ENCODE peak calls at places on chromosomes 1 and 21, in seven cellular contexts. One of them, this sample, is unnamed.

GRCh38 chr1:204819495-204819894 is 51.2 kb upstream of the NFASC start:
- DNase-seq in nephron progenitor cell: no peak
- DNase-seq in AG09309: no peak
- DNase-seq in neural crest cell: no peak
- DNase-seq in progenitor cell of endocrine pancreas: no peak
- DNase-seq in neural progenitor cell: no peak
- DNase-seq in body of pancreas: no peak
- DNase-seq in this sample: no peak

GRCh38 chr1:107274227-107274626 is 133.4 kb downstream of the NTNG1 start:
- DNase-seq in AG09309: no peak
- DNase-seq in neural crest cell: no peak
- DNase-seq in body of pancreas: no peak
- DNase-seq in neural progenitor cell: no peak
- DNase-seq in nephron progenitor cell: no peak
- DNase-seq in progenitor cell of endocrine pancreas: no peak
- DNase-seq in this sample: no peak

GRCh38 chr21:15018382-15018781 is 46.4 kb downstream of the NRIP1 start:
- DNase-seq in AG09309: no peak
- DNase-seq in neural progenitor cell: no peak
- DNase-seq in progenitor cell of endocrine pancreas: no peak
- DNase-seq in body of pancreas: no peak
- DNase-seq in neural crest cell: no peak
- DNase-seq in nephron progenitor cell: no peak
- DNase-seq in this sample: no peak

GRCh38 chr1:67941746-67942145 is 108.5 kb upstream of the GNG12 start:
- DNase-seq in nephron progenitor cell: no peak
- DNase-seq in neural crest cell: no peak
- DNase-seq in body of pancreas: no peak
- DNase-seq in AG09309: no peak
- DNase-seq in neural progenitor cell: no peak
- DNase-seq in progenitor cell of endocrine pancreas: no peak
- DNase-seq in this sample: no peak

GRCh38 chr1:220255204-220255603 is 17.0 kb downstream of the RAB3GAP2 start:
- DNase-seq in AG09309: no peak
- DNase-seq in neural crest cell: no peak
- DNase-seq in body of pancreas: no peak
- DNase-seq in progenitor cell of endocrine pancreas: no peak
- DNase-seq in nephron progenitor cell: no peak
- DNase-seq in neural progenitor cell: no peak
- DNase-seq in this sample: no peak

GRCh38 chr1:233523047-233523446 is 90.9 kb upstream of the KCNK1 start:
- DNase-seq in AG09309: no peak
- DNase-seq in body of pancreas: no peak
- DNase-seq in nephron progenitor cell: no peak
- DNase-seq in neural progenitor cell: peak; percentile 64
- DNase-seq in progenitor cell of endocrine pancreas: no peak
- DNase-seq in neural crest cell: no peak
- DNase-seq in this sample: no peak

GRCh38 chr1:64881281-64881680 is 85.1 kb downstream of the JAK1 start:
- DNase-seq in nephron progenitor cell: no peak
- DNase-seq in progenitor cell of endocrine pancreas: no peak
- DNase-seq in body of pancreas: no peak
- DNase-seq in neural crest cell: no peak
- DNase-seq in neural progenitor cell: no peak
- DNase-seq in AG09309: peak; percentile 13
- DNase-seq in this sample: no peak

GRCh38 chr21:41374867-41375533 is 13.2 kb downstream of the MX2 start:
- DNase-seq in nephron progenitor cell: no peak
- DNase-seq in neural crest cell: no peak
- DNase-seq in progenitor cell of endocrine pancreas: no peak
- DNase-seq in neural progenitor cell: no peak
- DNase-seq in AG09309: no peak
- DNase-seq in body of pancreas: no peak
- DNase-seq in this sample: no peak

GRCh38 chr1:228979774-228980173 is 244.5 kb downstream of the RHOU start:
- DNase-seq in neural progenitor cell: no peak
- DNase-seq in body of pancreas: no peak
- DNase-seq in AG09309: no peak
- DNase-seq in progenitor cell of endocrine pancreas: no peak
- DNase-seq in nephron progenitor cell: no peak
- DNase-seq in neural crest cell: no peak
- DNase-seq in this sample: no peak

GRCh38 chr1:226064168-226064815 is 1.8 kb downstream of the H3-3A start:
- DNase-seq in neural crest cell: no peak
- DNase-seq in nephron progenitor cell: no peak
- DNase-seq in progenitor cell of endocrine pancreas: no peak
- DNase-seq in neural progenitor cell: no peak
- DNase-seq in AG09309: no peak
- DNase-seq in body of pancreas: peak; percentile 41
- DNase-seq in this sample: no peak

GRCh38 chr1:25530348-25531081 is 12.9 kb upstream of the LDLRAP1 start:
- DNase-seq in neural crest cell: no peak
- DNase-seq in progenitor cell of endocrine pancreas: no peak
- DNase-seq in body of pancreas: no peak
- DNase-seq in neural progenitor cell: no peak
- DNase-seq in nephron progenitor cell: no peak
- DNase-seq in AG09309: no peak
- DNase-seq in this sample: peak; percentile 51

GRCh38 chr1:54792686-54793282 is 8.3 kb downstream of the TTC22 start:
- DNase-seq in body of pancreas: no peak
- DNase-seq in progenitor cell of endocrine pancreas: no peak
- DNase-seq in AG09309: no peak
- DNase-seq in nephron progenitor cell: peak; percentile 60
- DNase-seq in neural progenitor cell: no peak
- DNase-seq in neural crest cell: no peak
- DNase-seq in this sample: no peak

GRCh38 chr1:206732508-206732907 is 38.1 kb upstream of the IL19 start:
- DNase-seq in progenitor cell of endocrine pancreas: no peak
- DNase-seq in neural crest cell: no peak
- DNase-seq in neural progenitor cell: no peak
- DNase-seq in nephron progenitor cell: no peak
- DNase-seq in AG09309: no peak
- DNase-seq in body of pancreas: no peak
- DNase-seq in this sample: no peak

DNA sequence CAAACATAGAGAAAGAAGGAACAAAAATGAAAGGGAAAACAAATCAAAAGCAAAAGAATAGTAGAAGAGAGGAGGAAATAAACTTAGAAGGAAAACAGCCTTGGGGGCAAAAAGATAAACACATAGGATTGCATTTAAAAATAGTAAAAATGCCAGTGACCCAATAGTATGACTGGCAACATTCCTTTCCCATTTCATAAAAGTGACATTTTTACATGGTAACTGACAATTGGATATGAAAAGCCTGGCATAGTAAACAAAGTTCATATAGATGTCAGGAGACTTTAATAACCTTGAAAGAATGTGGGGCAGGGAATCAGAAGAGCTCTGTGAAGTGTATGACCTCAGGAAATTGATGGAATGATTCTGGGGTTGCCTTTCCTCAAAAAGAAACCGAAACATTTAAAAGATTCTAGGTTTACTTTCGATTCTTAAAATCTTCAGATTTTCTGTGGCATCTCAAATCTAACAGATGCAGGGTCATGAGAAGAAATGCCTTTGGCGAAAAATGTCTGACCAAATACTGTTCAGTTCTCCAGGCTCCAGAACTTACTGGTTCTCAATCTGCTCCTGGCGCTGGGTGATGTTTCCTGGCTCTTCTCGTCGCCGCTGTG is 33.7 kb downstream of the SPTA1 start:
- DNase-seq in neural crest cell: no peak
- DNase-seq in neural progenitor cell: no peak
- DNase-seq in AG09309: no peak
- DNase-seq in nephron progenitor cell: no peak
- DNase-seq in progenitor cell of endocrine pancreas: no peak
- DNase-seq in body of pancreas: no peak
- DNase-seq in this sample: no peak
- TF ChIP-seq CTCF in neural crest cell: no peak
- TF ChIP-seq CTCF in neural progenitor cell: no peak
- TF ChIP-seq CTCF in AG09309: no peak
- TF ChIP-seq CTCF in nephron progenitor cell: no peak
- TF ChIP-seq CTCF in progenitor cell of endocrine pancreas: no peak
- TF ChIP-seq CTCF in body of pancreas: no peak
- TF ChIP-seq CTCF in this sample: no peak

DNA sequence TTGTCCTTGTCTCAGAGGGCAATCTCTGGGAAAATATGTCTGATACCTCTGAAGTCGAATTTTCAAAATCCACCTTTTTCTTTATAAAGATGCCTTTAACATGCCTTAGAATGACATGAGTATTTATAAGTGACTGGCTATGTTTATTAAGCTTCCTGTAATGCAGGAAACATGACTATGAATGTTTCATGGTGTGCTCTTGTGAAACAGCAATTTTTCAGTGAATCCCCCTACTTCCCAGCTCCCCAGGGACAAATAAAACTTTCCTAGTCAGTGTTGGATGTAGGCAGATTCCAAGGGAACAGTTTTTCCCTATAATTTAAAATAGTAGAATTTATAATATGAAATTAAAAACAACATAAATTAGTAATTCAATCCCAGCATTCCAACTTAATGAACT is 437.0 kb downstream of the LMO4 start:
- DNase-seq in neural progenitor cell: no peak
- DNase-seq in nephron progenitor cell: no peak
- DNase-seq in neural crest cell: no peak
- DNase-seq in body of pancreas: no peak
- DNase-seq in progenitor cell of endocrine pancreas: no peak
- DNase-seq in AG09309: peak; percentile 52
- DNase-seq in this sample: no peak
- TF ChIP-seq CTCF in neural progenitor cell: no peak
- TF ChIP-seq CTCF in nephron progenitor cell: no peak
- TF ChIP-seq CTCF in neural crest cell: no peak
- TF ChIP-seq CTCF in body of pancreas: no peak
- TF ChIP-seq CTCF in progenitor cell of endocrine pancreas: no peak
- TF ChIP-seq CTCF in AG09309: no peak
- TF ChIP-seq CTCF in this sample: no peak

GRCh38 chr1:21497466-21498061 is 11.7 kb upstream of the ALPL start:
- DNase-seq in AG09309: no peak
- DNase-seq in neural progenitor cell: peak; percentile 72
- DNase-seq in progenitor cell of endocrine pancreas: no peak
- DNase-seq in nephron progenitor cell: peak; percentile 63
- DNase-seq in body of pancreas: no peak
- DNase-seq in neural crest cell: no peak
- DNase-seq in this sample: no peak
- TF ChIP-seq CTCF in AG09309: no peak
- TF ChIP-seq CTCF in neural progenitor cell: peak; percentile 39
- TF ChIP-seq CTCF in progenitor cell of endocrine pancreas: no peak
- TF ChIP-seq CTCF in nephron progenitor cell: peak; percentile 28
- TF ChIP-seq CTCF in body of pancreas: no peak
- TF ChIP-seq CTCF in neural crest cell: no peak
- TF ChIP-seq CTCF in this sample: peak; percentile 25

GRCh38 chr1:18949689-18950414 is 6.6 kb downstream of the IFFO2 start:
- DNase-seq in progenitor cell of endocrine pancreas: no peak
- DNase-seq in body of pancreas: no peak
- DNase-seq in nephron progenitor cell: peak; percentile 49
- DNase-seq in neural progenitor cell: peak; percentile 77
- DNase-seq in neural crest cell: peak; percentile 27
- DNase-seq in AG09309: no peak
- DNase-seq in this sample: no peak
- TF ChIP-seq CTCF in progenitor cell of endocrine pancreas: peak; percentile 19
- TF ChIP-seq CTCF in body of pancreas: no peak
- TF ChIP-seq CTCF in nephron progenitor cell: no peak
- TF ChIP-seq CTCF in neural progenitor cell: peak; percentile 41
- TF ChIP-seq CTCF in neural crest cell: no peak
- TF ChIP-seq CTCF in AG09309: peak; percentile 27
- TF ChIP-seq CTCF in this sample: peak; percentile 67

GRCh38 chr1:70143052-70143659 is 62.2 kb downstream of the LRRC40 start:
- DNase-seq in AG09309: peak; percentile 28
- DNase-seq in nephron progenitor cell: no peak
- DNase-seq in neural crest cell: no peak
- DNase-seq in body of pancreas: no peak
- DNase-seq in progenitor cell of endocrine pancreas: no peak
- DNase-seq in neural progenitor cell: no peak
- DNase-seq in this sample: no peak
- TF ChIP-seq CTCF in AG09309: peak; percentile 59
- TF ChIP-seq CTCF in nephron progenitor cell: no peak
- TF ChIP-seq CTCF in neural crest cell: no peak
- TF ChIP-seq CTCF in body of pancreas: no peak
- TF ChIP-seq CTCF in progenitor cell of endocrine pancreas: peak; percentile 40
- TF ChIP-seq CTCF in neural progenitor cell: peak; percentile 25
- TF ChIP-seq CTCF in this sample: peak; percentile 73

DNA sequence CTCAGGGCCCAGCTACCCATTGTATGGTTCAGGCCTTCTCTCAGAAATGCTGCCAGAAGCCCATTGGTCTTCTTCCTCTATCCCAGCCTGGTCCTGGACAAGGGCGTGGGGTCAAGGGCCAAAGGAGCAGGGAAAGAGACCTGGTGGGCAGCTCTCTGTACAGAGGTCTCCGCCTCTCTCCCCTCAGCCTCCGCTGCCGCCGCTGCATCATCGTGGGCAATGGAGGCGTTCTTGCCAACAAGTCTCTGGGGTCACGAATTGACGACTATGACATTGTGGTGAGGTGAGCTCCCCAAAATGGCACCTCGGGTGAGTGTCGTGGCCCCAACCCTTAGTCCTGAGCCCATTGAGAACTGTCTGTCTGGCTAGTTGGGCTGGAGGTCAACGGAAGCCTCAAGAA is 34.6 kb upstream of the ARTN start:
- DNase-seq in progenitor cell of endocrine pancreas: no peak
- DNase-seq in nephron progenitor cell: no peak
- DNase-seq in neural crest cell: no peak
- DNase-seq in AG09309: no peak
- DNase-seq in body of pancreas: no peak
- DNase-seq in neural progenitor cell: no peak
- DNase-seq in this sample: no peak
- TF ChIP-seq CTCF in progenitor cell of endocrine pancreas: no peak
- TF ChIP-seq CTCF in nephron progenitor cell: no peak
- TF ChIP-seq CTCF in neural crest cell: no peak
- TF ChIP-seq CTCF in AG09309: no peak
- TF ChIP-seq CTCF in body of pancreas: no peak
- TF ChIP-seq CTCF in neural progenitor cell: no peak
- TF ChIP-seq CTCF in this sample: no peak

GRCh38 chr1:236377832-236378535 is 16.1 kb upstream of the EDARADD start:
- DNase-seq in progenitor cell of endocrine pancreas: no peak
- DNase-seq in body of pancreas: no peak
- DNase-seq in neural crest cell: no peak
- DNase-seq in neural progenitor cell: no peak
- DNase-seq in nephron progenitor cell: no peak
- DNase-seq in AG09309: no peak
- DNase-seq in this sample: no peak

DNA sequence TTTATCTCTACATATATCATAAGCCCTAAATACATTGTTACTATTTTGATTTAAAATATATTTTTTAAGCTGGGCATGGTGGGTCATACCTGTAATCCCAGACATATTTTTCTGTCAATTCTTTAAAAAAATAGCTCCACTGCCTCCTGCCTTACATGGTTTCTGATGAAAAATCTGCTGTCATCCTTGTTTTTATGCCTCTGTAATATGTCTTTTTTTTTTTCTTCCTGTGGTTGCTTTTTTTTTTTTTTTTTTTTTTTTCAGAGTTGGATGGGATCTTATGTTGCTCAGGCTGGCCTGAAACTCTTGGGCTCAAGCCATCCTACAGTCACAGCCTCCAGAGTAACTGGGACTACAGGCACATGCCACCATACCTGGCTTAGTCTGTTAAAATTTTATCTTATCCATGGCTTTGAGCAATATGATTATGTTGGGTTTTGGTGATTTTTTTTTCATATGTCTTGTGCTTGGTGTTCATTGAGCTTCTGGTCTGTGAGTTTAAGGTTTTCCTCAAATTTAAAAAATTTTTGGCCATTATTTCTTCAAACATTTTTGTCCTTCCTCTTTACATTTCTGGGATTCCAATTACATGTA is 12.4 kb upstream of the EDARADD start:
- DNase-seq in nephron progenitor cell: no peak
- DNase-seq in neural crest cell: no peak
- DNase-seq in progenitor cell of endocrine pancreas: no peak
- DNase-seq in AG09309: no peak
- DNase-seq in neural progenitor cell: no peak
- DNase-seq in body of pancreas: no peak
- DNase-seq in this sample: no peak
- TF ChIP-seq CTCF in nephron progenitor cell: no peak
- TF ChIP-seq CTCF in neural crest cell: no peak
- TF ChIP-seq CTCF in progenitor cell of endocrine pancreas: no peak
- TF ChIP-seq CTCF in AG09309: no peak
- TF ChIP-seq CTCF in neural progenitor cell: no peak
- TF ChIP-seq CTCF in body of pancreas: no peak
- TF ChIP-seq CTCF in this sample: no peak